ENCODE peak calls at places on chromosomes 4 and X, in five cellular contexts. R is HCT116, L is K562, N is GM12878, W is HepG2. A is an unnamed sample.

GRCh38 chrX:71532078-71532752 is 689 bp upstream of the OGT start:
- DNase-seq in L (no peak), W (no peak), N (no peak), R (no peak), A (peak; percentile 8)

GRCh38 chr4:120685756-120686278 is 236.7 kb downstream of the PRDM5 start:
- DNase-seq in W (no peak), L (no peak), N (no peak), R (no peak), A (no peak)

GRCh38 chr4:1571986-1572385 is 112.1 kb downstream of the FAM53A start:
- DNase-seq in W (no peak), R (no peak), N (no peak), L (no peak), A (no peak)

GRCh38 chr4:165170819-165171218 is 36.5 kb upstream of the KLHL2 start:
- DNase-seq in N (no peak), R (no peak), L (no peak), W (no peak), A (no peak)

GRCh38 chrX:54721424-54721823 is 76.6 kb downstream of the ITIH6 start:
- DNase-seq in L (no peak), W (no peak), R (peak; percentile 38), N (no peak), A (peak; percentile 51)

GRCh38 chrX:47283015-47283771 is 50.4 kb downstream of the USP11 start:
- DNase-seq in L (no peak), R (no peak), N (no peak), W (peak; percentile 6), A (no peak)

GRCh38 chr4:39046243-39046642 is 14.0 kb upstream of the TMEM156 start:
- DNase-seq in L (no peak), N (no peak), W (peak; percentile 41), R (no peak), A (no peak)

GRCh38 chrX:46485897-46486296 is 59.3 kb downstream of the ZNF674 start:
- DNase-seq in L (no peak), N (no peak), R (no peak), W (peak; percentile 83), A (no peak)

GRCh38 chr4:4852591-4853362 is 6.7 kb upstream of the MSX1 start:
- DNase-seq in N (no peak), W (no peak), L (peak; percentile 48), R (no peak), A (no peak)

GRCh38 chrX:140157143-140157542 is 191.8 kb upstream of the CXorf66 start:
- DNase-seq in L (no peak), W (no peak), N (no peak), R (no peak), A (no peak)
- TF ChIP-seq POLR2A in L (no peak), W (no peak), N (no peak), R (no peak), A (no peak)

GRCh38 chr4:6561173-6561516 is 13.8 kb upstream of the MAN2B2 start:
- DNase-seq in L (no peak), W (no peak), R (no peak), N (no peak), A (no peak)

GRCh38 chr4:6563935-6564645 is 10.9 kb upstream of the MAN2B2 start:
- DNase-seq in W (no peak), R (no peak), N (no peak), L (no peak), A (no peak)

GRCh38 chr4:6561706-6562371 is 13.2 kb upstream of the MAN2B2 start:
- DNase-seq in N (no peak), R (no peak), L (no peak), W (no peak), A (no peak)

GRCh38 chr4:6560416-6561172 is 14.4 kb upstream of the MAN2B2 start:
- DNase-seq in W (no peak), N (no peak), R (no peak), L (no peak), A (no peak)

DNA sequence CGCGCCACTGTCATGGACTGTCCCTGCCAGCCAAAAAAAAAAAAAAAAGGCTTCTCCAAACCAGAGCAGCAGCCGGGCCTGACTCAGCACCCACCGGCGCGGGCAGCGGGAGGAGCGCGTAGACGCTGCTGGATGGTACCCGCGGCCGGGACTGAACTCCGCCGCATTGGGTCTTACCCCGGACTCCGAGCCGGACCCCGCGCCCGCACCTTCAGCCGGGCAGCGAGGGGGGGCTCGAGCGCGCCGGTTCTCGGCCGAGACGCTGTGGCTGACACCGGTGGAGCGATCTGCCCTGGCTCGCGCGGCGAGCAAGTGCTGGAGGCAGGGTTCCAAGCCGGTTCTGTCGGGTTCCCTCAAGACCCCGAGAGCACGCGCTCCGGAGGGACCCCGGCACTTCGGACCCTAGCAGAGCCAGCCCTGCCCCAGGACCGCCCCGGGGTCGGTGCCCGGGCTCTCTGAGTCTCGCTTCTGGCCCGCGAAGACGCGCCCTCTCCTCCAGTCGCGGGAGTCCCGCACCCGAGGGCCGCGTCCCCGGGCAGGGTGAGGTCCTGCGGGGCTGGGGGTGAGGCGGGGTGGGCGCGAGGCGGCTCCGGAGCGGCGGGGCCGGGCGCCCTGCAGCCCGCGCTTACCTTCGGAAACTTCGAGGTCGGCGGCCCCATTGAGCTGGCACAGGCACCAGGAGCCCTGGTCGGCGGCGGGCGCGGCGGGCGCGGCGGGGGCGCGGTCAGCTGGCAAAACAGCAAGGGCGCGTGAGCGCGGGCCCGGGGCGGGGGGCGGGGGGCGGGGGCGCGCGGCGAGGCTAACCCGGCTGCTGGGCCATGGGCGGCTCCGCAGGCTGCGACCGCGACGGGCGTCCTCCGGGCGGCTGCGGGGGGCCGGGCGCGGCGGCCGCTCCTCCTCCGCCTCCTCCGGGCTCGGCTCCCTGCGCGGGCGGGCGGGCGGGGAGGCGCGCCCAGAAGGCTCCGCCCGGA is 11.8 kb upstream of the MAN2B2 start:
- DNase-seq in W (no peak), L (peak; percentile 77), N (no peak), R (no peak), A (no peak)
- H3K4me1 ChIP-seq in W (no peaks in the 10 kb centered on the region), L (peaks cover 23% of the 10 kb centered on the region), N (no peaks in the 10 kb centered on the region), R (peaks cover 2% of the 10 kb centered on the region), A (peaks cover 6% of the 10 kb centered on the region)

DNA sequence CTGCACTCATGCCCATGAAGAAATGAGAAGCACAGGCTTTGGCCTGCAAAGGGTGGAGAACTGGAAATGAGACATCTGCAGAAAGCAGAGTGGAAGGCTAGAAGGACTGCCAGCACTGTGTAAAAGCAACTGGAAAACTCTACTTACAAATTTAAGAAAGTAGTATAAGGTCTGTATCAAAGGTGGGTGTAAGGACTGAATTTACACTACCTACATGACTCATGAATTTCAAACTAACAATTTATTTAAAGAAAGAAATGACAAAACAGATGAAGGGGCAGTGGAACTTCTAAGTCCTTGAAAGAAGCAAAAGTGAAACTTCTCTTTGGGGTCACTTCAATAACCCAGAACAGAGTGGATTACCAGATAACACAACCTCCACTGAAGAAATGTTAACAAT is 71.2 kb downstream of the SLC10A7 start:
- DNase-seq in W (no peak), L (no peak), R (no peak), N (no peak), A (no peak)
- TF ChIP-seq REST in W (no peak), L (no peak), R (no peak), N (no peak), A (no peak)

DNA sequence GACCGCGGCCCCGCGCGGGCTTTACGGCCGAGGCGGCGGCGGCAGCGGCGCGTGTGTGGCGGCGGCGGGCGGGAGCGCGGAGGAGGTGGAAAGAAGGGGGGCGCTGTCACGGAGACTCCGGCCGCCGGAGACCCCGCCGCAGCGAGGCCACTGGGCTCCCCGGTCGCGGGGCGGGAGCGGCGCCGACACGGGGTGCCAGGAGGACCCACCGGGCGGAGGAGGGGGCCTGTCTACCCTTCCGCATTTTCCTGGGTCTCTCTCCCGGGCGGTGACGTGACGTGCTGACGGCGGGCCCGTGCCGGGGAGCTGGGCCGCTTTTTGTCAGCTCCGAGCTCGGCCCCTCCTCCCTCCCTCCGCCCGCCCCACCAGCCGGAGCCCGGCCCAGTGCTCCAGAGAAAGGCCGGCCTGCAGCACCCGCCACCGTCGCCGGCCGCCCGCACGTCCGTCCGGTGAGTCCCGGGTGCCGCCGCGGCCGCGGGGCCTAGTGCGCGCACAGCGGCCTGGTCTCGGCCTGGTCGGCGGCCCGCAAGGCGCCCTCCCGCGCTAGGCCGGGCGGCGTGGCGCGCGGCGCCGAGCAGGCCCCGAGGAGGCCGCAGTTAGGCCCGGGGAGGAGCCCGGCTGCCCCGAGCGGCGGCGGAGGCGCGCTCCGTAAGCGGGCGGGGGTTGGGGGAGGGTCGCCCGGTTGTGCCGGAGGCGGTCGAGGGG is at the start of gene ZFX:
- DNase-seq in R (no peak), L (peak; percentile 73), N (no peak), W (peak; percentile 9), A (no peak)
- TF ChIP-seq POLR2A in R (no peak), L (peak; percentile 63), N (peak; percentile 70), W (peak; percentile 34), A (peak; percentile 17)

GRCh38 chr4:7911044-7911578 is 28.6 kb downstream of the AFAP1 start:
- DNase-seq in R (no peak), L (no peak), W (no peak), N (no peak), A (peak; percentile 24)
- H3K4me1 ChIP-seq in R (no peaks in the 10 kb centered on the region), L (no peaks in the 10 kb centered on the region), W (peaks cover 47% of the 10 kb centered on the region), N (no peaks in the 10 kb centered on the region), A (peaks cover 89% of the 10 kb centered on the region)